ENCODE peak calls at places on chromosomes 6 and 20, in eight cellular contexts. A is D341Med; X is psoas muscle; Q is effector memory CD8-positive, alpha-beta T cell; S is amygdala; H is cerebellar cortex; W is NCI-H524; L is fibroblast of lung. Y is an unnamed sample.

GRCh38 chr6:156980948-156981347 is 203.8 kb downstream of the ARID1B start:
- DNase-seq in A (no peak), S (no peak), W (no peak), L (no peak), X (no peak), H (no peak), Q (no peak), Y (no peak)

GRCh38 chr6:167698540-167698939 is 128.2 kb upstream of the AFDN start:
- DNase-seq in L (no peak), Q (no peak), H (no peak), S (no peak), X (no peak), W (no peak), A (no peak), Y (no peak)

GRCh38 chr20:18165553-18165952 is 27.9 kb downstream of the KAT14 start:
- DNase-seq in H (no peak), W (no peak), A (no peak), X (no peak), S (no peak), L (no peak), Q (no peak), Y (no peak)

GRCh38 chr6:119349041-119349340 is 570 bp downstream of the MAN1A1 start:
- DNase-seq in W (no peak), L (no peak), Q (no peak), H (no peak), X (no peak), S (no peak), A (peak), Y (no peak)

GRCh38 chr6:39558079-39558478 is 167.1 kb downstream of the KIF6 start:
- DNase-seq in A (no peak), Q (no peak), H (no peak), W (no peak), S (no peak), X (no peak), L (no peak), Y (no peak)

GRCh38 chr20:16771204-16771603 is 23.0 kb downstream of the OTOR start:
- DNase-seq in H (no peak), A (no peak), W (no peak), L (no peak), S (no peak), X (no peak), Q (no peak), Y (no peak)

GRCh38 chr6:137958809-137959565 is 91.9 kb downstream of the TNFAIP3 start:
- DNase-seq in A (no peak), L (no peak), Q (no peak), X (no peak), H (no peak), S (no peak), W (no peak), Y (no peak)

GRCh38 chr6:95203153-95203754 is 374.1 kb upstream of the MANEA start:
- DNase-seq in Q (no peak), S (no peak), A (peak), H (no peak), L (peak), W (peak), X (no peak), Y (no peak)

GRCh38 chr20:22080985-22081384 is 375.5 kb downstream of the PAX1 start:
- DNase-seq in Q (no peak), X (no peak), S (no peak), W (no peak), L (no peak), A (no peak), H (no peak), Y (no peak)

GRCh38 chr20:2131366-2131765 is 29.7 kb downstream of the STK35 start:
- DNase-seq in L (peak), H (no peak), A (no peak), X (no peak), Q (no peak), W (no peak), S (no peak), Y (no peak)

GRCh38 chr6:99458319-99458718 is 33.2 kb upstream of the PNISR start:
- DNase-seq in W (peak), X (no peak), H (peak), S (no peak), L (peak), Q (no peak), A (peak), Y (no peak)

GRCh38 chr6:105005446-105005845 is 48.5 kb downstream of the LIN28B start:
- DNase-seq in X (no peak), L (no peak), H (no peak), W (no peak), S (no peak), A (no peak), Q (no peak), Y (no peak)

GRCh38 chr6:21780601-21781000 is 187.1 kb downstream of the SOX4 start:
- DNase-seq in L (no peak), Q (no peak), H (no peak), W (no peak), A (no peak), X (no peak), S (no peak), Y (no peak)